ENCODE peak calls at places on chromosome 14, in four cellular contexts. I is HCT116, G is sigmoid colon, C is breast epithelium. Z is an unnamed sample.

GRCh38 chr14:44035707-44036106 is 471.4 kb downstream of the FSCB start:
- DNase-seq in I (no peak), G (no peak), C (no peak), Z (no peak)

GRCh38 chr14:51293926-51294290 is 53.9 kb downstream of the TMX1 start:
- DNase-seq in I (no peak), G (no peak), C (no peak), Z (no peak)

GRCh38 chr14:26596722-26597030 is 1.2 kb downstream of the NOVA1 start:
- DNase-seq in I (no peak), G (peak; percentile 63), C (no peak), Z (no peak)

GRCh38 chr14:47438650-47439140 is 236.7 kb downstream of the MDGA2 start:
- DNase-seq in I (no peak), G (no peak), C (no peak), Z (no peak)

GRCh38 chr14:74501135-74501614 is 7.6 kb downstream of the ISCA2 start:
- DNase-seq in I (no peak), G (peak; percentile 92), C (peak; percentile 87), Z (peak; percentile 76)

GRCh38 chr14:101065696-101066694 is 162.5 kb upstream of the RTL1 start:
- DNase-seq in I (no peak), G (peak; percentile 42), C (no peak), Z (no peak)

GRCh38 chr14:64938972-64939816 is 3.4 kb downstream of the GPX2 start:
- DNase-seq in I (no peak), G (no peak), C (no peak), Z (no peak)

GRCh38 chr14:101120636-101121398 is 217.3 kb upstream of the RTL1 start:
- DNase-seq in I (no peak), G (peak; percentile 68), C (no peak), Z (peak; percentile 2)

GRCh38 chr14:74655597-74656389 is 43.8 kb upstream of the LTBP2 start:
- DNase-seq in I (no peak), G (no peak), C (no peak), Z (no peak)

GRCh38 chr14:28785096-28785952 is 18.7 kb downstream of the FOXG1 start:
- DNase-seq in I (no peak), G (no peak), C (no peak), Z (no peak)

GRCh38 chr14:81219821-81220487 is 805 bp downstream of the GTF2A1 start:
- DNase-seq in I (no peak), G (no peak), C (peak; percentile 36), Z (peak; percentile 9)

GRCh38 chr14:99136047-99136400 is 136.0 kb downstream of the BCL11B start:
- DNase-seq in I (no peak), G (peak; percentile 38), C (no peak), Z (no peak)

GRCh38 chr14:52031781-52032180 is 37.1 kb downstream of the NID2 start:
- DNase-seq in I (no peak), G (no peak), C (peak; percentile 27), Z (no peak)

GRCh38 chr14:78709795-78710569 is 539.8 kb downstream of the NRXN3 start:
- DNase-seq in I (no peak), G (no peak), C (no peak), Z (no peak)

GRCh38 chr14:33676135-33676566 is 274.7 kb downstream of the EGLN3 start:
- DNase-seq in I (peak; percentile 16), G (peak; percentile 60), C (no peak), Z (peak; percentile 23)

GRCh38 chr14:49461529-49462401 is 124.4 kb downstream of the RPS29 start:
- DNase-seq in I (peak; percentile 78), G (no peak), C (no peak), Z (peak; percentile 70)

GRCh38 chr14:58098507-58098906 is 53.5 kb downstream of the ARMH4 start:
- DNase-seq in I (no peak), G (no peak), C (no peak), Z (no peak)

GRCh38 chr14:85576848-85577541 is 47.1 kb downstream of the FLRT2 start:
- DNase-seq in I (no peak), G (no peak), C (no peak), Z (no peak)

GRCh38 chr14:103803661-103804060 is 43.7 kb downstream of the PPP1R13B start:
- DNase-seq in I (no peak), G (no peak), C (no peak), Z (no peak)

GRCh38 chr14:77037886-77038511 is 9.5 kb upstream of the IRF2BPL start:
- DNase-seq in I (no peak), G (peak; percentile 77), C (no peak), Z (no peak)

GRCh38 chr14:105647784-105648608 is 121.6 kb downstream of the TMEM121 start:
- DNase-seq in I (no peak), G (no peak), C (no peak), Z (peak; percentile 2)

GRCh38 chr14:34496679-34497513 is 34.9 kb upstream of the SPTSSA start:
- DNase-seq in I (peak; percentile 97), G (peak; percentile 97), C (peak; percentile 83), Z (peak; percentile 73)

DNA sequence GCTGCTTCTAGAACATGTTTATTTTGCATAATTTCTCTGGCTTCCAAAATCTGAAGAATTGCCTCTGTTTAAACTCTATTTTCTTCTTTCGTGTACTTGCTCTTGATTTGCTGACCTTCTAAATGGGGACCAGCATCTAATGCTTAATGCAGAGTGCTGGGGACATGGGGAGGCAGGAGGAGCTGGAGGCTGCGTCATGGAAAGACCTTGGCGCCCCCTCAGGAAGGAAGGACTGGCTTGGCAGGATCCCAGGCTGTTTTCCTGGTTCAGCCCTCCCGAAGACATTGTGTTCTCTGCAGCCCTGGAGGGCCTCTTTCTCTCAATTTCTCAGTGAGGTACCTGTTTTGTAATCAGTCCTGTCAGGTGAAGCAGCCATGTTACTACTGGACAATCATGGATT is 5.5 kb downstream of the PRKCH start:
- DNase-seq in I (no peak), G (peak; percentile 79), C (peak; percentile 38), Z (peak; percentile 34)
- TF ChIP-seq POLR2AphosphoS5 in I (no peak), G (peak; percentile 71), C (peak; percentile 57), Z (peak; percentile 55)

GRCh38 chr14:36521598-36522345 is 1.7 kb upstream of the NKX2-1 start:
- DNase-seq in I (no peak), G (no peak), C (no peak), Z (no peak)

GRCh38 chr14:36519431-36520321 is at the start of gene NKX2-1:
- DNase-seq in I (no peak), G (no peak), C (no peak), Z (no peak)

GRCh38 chr14:36518586-36519430 is 1.2 kb downstream of the NKX2-1 start:
- DNase-seq in I (no peak), G (no peak), C (no peak), Z (no peak)

GRCh38 chr14:36522347-36522971 is 2.4 kb upstream of the NKX2-1 start:
- DNase-seq in I (no peak), G (no peak), C (no peak), Z (no peak)

DNA sequence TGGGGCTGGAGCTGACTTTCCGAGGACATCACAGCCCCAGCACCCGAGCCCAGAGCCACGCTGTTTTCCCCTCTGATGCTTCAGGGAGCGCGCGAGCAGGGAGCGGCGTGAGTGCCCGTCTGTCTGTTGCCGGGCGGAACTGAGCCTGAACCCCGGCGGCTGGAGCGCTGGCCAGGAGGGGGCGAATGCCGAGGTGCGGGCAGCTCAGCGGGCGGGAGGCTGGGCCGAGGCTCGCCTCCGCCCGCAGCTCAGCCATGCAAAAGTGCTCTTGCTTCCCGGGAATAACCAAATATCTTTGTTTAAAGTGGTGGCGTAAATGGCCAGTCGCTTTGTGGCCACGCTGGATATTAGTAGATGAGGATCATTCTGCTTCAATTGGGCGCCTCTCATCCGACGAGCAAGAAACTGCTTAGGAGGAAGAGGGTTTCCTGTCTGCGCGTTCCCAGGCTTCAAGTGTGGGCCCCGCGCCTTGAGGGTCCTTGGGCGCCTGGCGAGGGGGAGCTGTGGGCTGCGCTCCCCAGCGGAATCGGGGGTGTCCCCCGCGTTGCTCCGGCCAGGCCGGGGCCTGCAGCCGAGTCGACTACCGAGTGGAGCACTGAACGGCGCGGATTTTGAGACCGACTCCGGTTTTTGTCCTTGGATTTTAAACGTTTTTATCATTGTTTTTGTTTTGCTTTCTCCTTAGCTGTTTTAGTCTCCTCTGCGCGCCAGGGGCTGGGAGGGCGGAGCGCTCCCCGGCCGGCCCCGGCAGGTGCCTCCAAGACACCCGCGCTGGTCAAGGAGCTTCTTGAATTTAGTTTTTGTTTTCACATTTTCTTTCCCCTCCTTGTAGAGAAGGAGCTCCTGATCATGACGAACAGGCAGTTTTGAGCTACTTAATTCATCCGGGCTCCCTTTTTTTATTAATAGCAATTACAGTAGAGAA is 831 bp upstream of the NKX2-1 start:
- DNase-seq in I (peak; percentile 7), G (no peak), C (no peak), Z (no peak)
- TF ChIP-seq CTCF in I (no peak), G (no peak), C (no peak), Z (no peak)

DNA sequence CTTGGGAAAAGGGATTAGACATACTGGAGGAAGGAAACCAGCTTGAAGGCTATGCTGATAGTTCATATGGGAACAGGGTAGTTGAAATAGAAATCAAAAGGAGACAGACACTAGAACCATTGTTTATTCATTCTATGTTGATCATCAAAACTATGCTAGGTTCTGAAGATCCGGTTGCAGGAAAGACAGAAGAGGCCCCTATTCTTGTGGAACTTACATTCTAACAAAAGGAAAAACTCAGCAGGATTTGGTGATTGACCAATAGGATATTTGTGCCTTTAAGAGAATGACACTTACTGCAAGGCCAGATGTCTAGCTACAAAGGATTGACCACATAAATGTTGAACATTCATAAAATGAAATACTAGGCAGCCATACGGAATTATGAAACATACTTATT is 179.2 kb downstream of the AKAP6 start:
- DNase-seq in I (no peak), G (no peak), C (no peak), Z (no peak)
- H3K4me1 ChIP-seq in I (no peaks in the 10 kb centered on the region), G (no peaks in the 10 kb centered on the region), C (no peaks in the 10 kb centered on the region), Z (no peaks in the 10 kb centered on the region)

GRCh38 chr14:91399868-91400640 is 17.6 kb downstream of the CCDC88C start:
- DNase-seq in I (no peak), G (no peak), C (no peak), Z (peak; percentile 42)
- TF ChIP-seq POLR2AphosphoS5 in I (no peak), G (no peak), C (no peak), Z (peak; percentile 8)

DNA sequence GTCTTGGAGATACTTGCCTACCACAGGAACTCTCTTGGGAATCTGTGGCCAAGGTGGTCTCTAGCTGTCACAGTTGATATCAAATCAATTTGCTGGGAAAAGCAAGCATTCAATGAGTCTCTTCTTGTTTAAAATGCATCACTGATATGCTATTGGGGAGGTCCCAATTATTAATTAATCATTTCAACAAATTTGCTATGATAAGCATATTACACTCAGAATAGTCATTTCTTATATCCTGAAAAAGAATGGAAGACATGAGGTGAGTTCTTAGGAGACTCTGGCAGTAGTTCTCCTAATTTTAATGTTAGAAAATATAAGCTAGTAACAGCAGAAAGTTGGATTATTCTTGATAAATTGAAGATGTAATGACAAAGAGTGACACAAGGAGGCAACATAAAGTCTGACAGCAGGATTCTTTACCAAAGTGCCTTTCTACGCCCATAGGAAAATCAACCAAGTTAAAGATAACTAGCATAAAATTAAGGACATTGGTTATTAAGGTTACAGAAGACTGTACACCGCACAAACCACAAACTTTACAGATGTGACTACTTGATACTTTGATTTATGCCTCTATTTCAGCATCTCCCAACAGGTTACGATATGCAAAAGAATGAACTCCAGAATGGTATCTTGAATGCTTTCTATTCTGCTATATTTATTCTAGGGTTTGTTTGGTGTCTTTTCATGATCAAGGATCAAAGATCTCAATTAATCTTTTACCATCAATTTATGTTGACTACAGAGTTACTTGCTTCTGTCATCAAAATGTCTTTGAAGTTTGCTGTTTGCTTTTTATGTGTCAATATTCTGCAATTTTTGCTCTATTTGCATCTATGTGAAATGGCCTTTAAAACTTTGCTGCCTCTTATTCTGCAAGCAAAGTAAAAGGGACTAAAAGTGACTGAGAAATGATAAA is 349.6 kb upstream of the CLEC14A start:
- DNase-seq in I (no peak), G (no peak), C (no peak), Z (no peak)
- TF ChIP-seq CTCF in I (no peak), G (no peak), C (no peak), Z (peak; percentile 9)

Z was measured in prostate gland.